ENCODE peak calls at places on chromosomes 3 and 15, in six cellular contexts. One of them, this sample, is unnamed.

GRCh38 chr15:60673918-60674558 is 195.1 kb upstream of the ICE2 start:
- DNase-seq in mesenchymal stem cell: peak
- DNase-seq in pancreas: peak
- DNase-seq in substantia nigra: no peak
- DNase-seq in aorta: peak
- DNase-seq in prostate gland: peak
- DNase-seq in this sample: no peak

GRCh38 chr3:52833202-52833601 is 1.6 kb downstream of the MUSTN1 start:
- DNase-seq in mesenchymal stem cell: no peak
- DNase-seq in pancreas: no peak
- DNase-seq in substantia nigra: no peak
- DNase-seq in aorta: no peak
- DNase-seq in prostate gland: no peak
- DNase-seq in this sample: no peak

GRCh38 chr3:188904670-188905069 is 267.1 kb upstream of the TPRG1 start:
- DNase-seq in mesenchymal stem cell: peak
- DNase-seq in pancreas: no peak
- DNase-seq in substantia nigra: no peak
- DNase-seq in aorta: peak
- DNase-seq in prostate gland: no peak
- DNase-seq in this sample: no peak

GRCh38 chr3:156787926-156788663 is 38.1 kb upstream of the LEKR1 start:
- DNase-seq in mesenchymal stem cell: peak
- DNase-seq in pancreas: no peak
- DNase-seq in substantia nigra: no peak
- DNase-seq in aorta: no peak
- DNase-seq in prostate gland: no peak
- DNase-seq in this sample: no peak

GRCh38 chr3:189673535-189673934 is 42.3 kb downstream of the TP63 start:
- DNase-seq in mesenchymal stem cell: no peak
- DNase-seq in pancreas: no peak
- DNase-seq in substantia nigra: no peak
- DNase-seq in aorta: no peak
- DNase-seq in prostate gland: no peak
- DNase-seq in this sample: no peak

GRCh38 chr3:194364652-194365434 is 4.7 kb downstream of the LRRC15 start:
- DNase-seq in mesenchymal stem cell: peak
- DNase-seq in pancreas: no peak
- DNase-seq in substantia nigra: no peak
- DNase-seq in aorta: no peak
- DNase-seq in prostate gland: no peak
- DNase-seq in this sample: no peak

GRCh38 chr3:53129344-53129743 is 891 bp downstream of the RFT1 start:
- DNase-seq in mesenchymal stem cell: no peak
- DNase-seq in pancreas: no peak
- DNase-seq in substantia nigra: no peak
- DNase-seq in aorta: no peak
- DNase-seq in prostate gland: no peak
- DNase-seq in this sample: no peak

GRCh38 chr15:28953573-28954195 is 67.9 kb downstream of the APBA2 start:
- DNase-seq in mesenchymal stem cell: no peak
- DNase-seq in pancreas: no peak
- DNase-seq in substantia nigra: no peak
- DNase-seq in aorta: peak
- DNase-seq in prostate gland: no peak
- DNase-seq in this sample: no peak

GRCh38 chr3:99645277-99646106 is 7.1 kb downstream of the COL8A1 start:
- DNase-seq in mesenchymal stem cell: peak
- DNase-seq in pancreas: no peak
- DNase-seq in substantia nigra: no peak
- DNase-seq in aorta: no peak
- DNase-seq in prostate gland: no peak
- DNase-seq in this sample: no peak

GRCh38 chr3:23882487-23882918 is 34.3 kb downstream of the NKIRAS1 start:
- DNase-seq in mesenchymal stem cell: no peak
- DNase-seq in pancreas: no peak
- DNase-seq in substantia nigra: no peak
- DNase-seq in aorta: no peak
- DNase-seq in prostate gland: no peak
- DNase-seq in this sample: no peak

GRCh38 chr3:46236294-46237054 is 5.8 kb upstream of the CCR3 start:
- DNase-seq in mesenchymal stem cell: no peak
- DNase-seq in pancreas: no peak
- DNase-seq in substantia nigra: no peak
- DNase-seq in aorta: no peak
- DNase-seq in prostate gland: no peak
- DNase-seq in this sample: no peak

GRCh38 chr15:33310481-33311311 is at the start of gene RYR3:
- DNase-seq in mesenchymal stem cell: peak
- DNase-seq in pancreas: no peak
- DNase-seq in substantia nigra: no peak
- DNase-seq in aorta: peak
- DNase-seq in prostate gland: no peak
- DNase-seq in this sample: no peak

GRCh38 chr3:174505266-174505665 is 353.9 kb upstream of the NAALADL2 start:
- DNase-seq in mesenchymal stem cell: no peak
- DNase-seq in pancreas: no peak
- DNase-seq in substantia nigra: no peak
- DNase-seq in aorta: no peak
- DNase-seq in prostate gland: no peak
- DNase-seq in this sample: no peak

GRCh38 chr3:37052860-37053259 is 59.5 kb downstream of the MLH1 start:
- DNase-seq in mesenchymal stem cell: no peak
- DNase-seq in pancreas: no peak
- DNase-seq in substantia nigra: no peak
- DNase-seq in aorta: no peak
- DNase-seq in prostate gland: peak
- DNase-seq in this sample: no peak

GRCh38 chr3:48430359-48431101 is 644 bp upstream of the PLXNB1 start:
- DNase-seq in mesenchymal stem cell: no peak
- DNase-seq in pancreas: peak
- DNase-seq in substantia nigra: no peak
- DNase-seq in aorta: no peak
- DNase-seq in prostate gland: no peak
- DNase-seq in this sample: no peak

GRCh38 chr3:49017978-49018706 is at the start of gene DALRD3:
- DNase-seq in mesenchymal stem cell: peak
- DNase-seq in pancreas: peak
- DNase-seq in substantia nigra: peak
- DNase-seq in aorta: peak
- DNase-seq in prostate gland: peak
- DNase-seq in this sample: peak

GRCh38 chr3:113560845-113561623 is 28.7 kb downstream of the SIDT1 start:
- DNase-seq in mesenchymal stem cell: peak
- DNase-seq in pancreas: no peak
- DNase-seq in substantia nigra: no peak
- DNase-seq in aorta: no peak
- DNase-seq in prostate gland: no peak
- DNase-seq in this sample: peak

GRCh38 chr3:189967254-189967865 is 153.3 kb downstream of the P3H2 start:
- DNase-seq in mesenchymal stem cell: peak
- DNase-seq in pancreas: no peak
- DNase-seq in substantia nigra: no peak
- DNase-seq in aorta: no peak
- DNase-seq in prostate gland: peak
- DNase-seq in this sample: peak

GRCh38 chr15:89975482-89976291 is 25.4 kb upstream of the ZNF710 start:
- DNase-seq in mesenchymal stem cell: no peak
- DNase-seq in pancreas: no peak
- DNase-seq in substantia nigra: no peak
- DNase-seq in aorta: no peak
- DNase-seq in prostate gland: no peak
- DNase-seq in this sample: no peak

GRCh38 chr3:189360291-189360690 is 188.5 kb downstream of the TPRG1 start:
- DNase-seq in mesenchymal stem cell: no peak
- DNase-seq in pancreas: no peak
- DNase-seq in substantia nigra: no peak
- DNase-seq in aorta: no peak
- DNase-seq in prostate gland: no peak
- DNase-seq in this sample: no peak

GRCh38 chr3:114872588-114872987 is 274.5 kb downstream of the ZBTB20 start:
- DNase-seq in mesenchymal stem cell: no peak
- DNase-seq in pancreas: no peak
- DNase-seq in substantia nigra: no peak
- DNase-seq in aorta: no peak
- DNase-seq in prostate gland: no peak
- DNase-seq in this sample: no peak

GRCh38 chr3:197236362-197236761 is 62.0 kb downstream of the DLG1 start:
- DNase-seq in mesenchymal stem cell: no peak
- DNase-seq in pancreas: no peak
- DNase-seq in substantia nigra: no peak
- DNase-seq in aorta: no peak
- DNase-seq in prostate gland: no peak
- DNase-seq in this sample: no peak

GRCh38 chr3:140898340-140899180 is 43.1 kb upstream of the SLC25A36 start:
- DNase-seq in mesenchymal stem cell: peak
- DNase-seq in pancreas: peak
- DNase-seq in substantia nigra: no peak
- DNase-seq in aorta: no peak
- DNase-seq in prostate gland: peak
- DNase-seq in this sample: no peak

DNA sequence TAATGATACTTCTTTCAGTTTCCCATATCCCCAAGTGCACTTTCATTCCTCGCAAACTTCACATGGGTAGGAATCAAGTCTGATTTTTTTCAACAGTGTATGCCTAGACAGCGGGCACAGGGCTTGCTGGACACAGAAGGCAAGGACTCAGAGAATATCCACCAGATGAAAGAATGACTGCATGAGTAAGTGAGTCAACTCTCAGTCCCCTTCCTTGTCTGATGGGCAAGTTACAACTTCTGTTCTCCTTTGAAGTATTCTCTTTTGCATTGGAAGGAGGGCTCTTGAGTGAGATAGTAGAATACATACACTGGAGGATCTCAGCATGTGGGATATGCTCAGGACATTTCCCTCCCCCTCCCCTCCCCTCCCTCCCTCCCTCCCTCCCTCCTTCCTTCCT is 3.0 kb upstream of the SQOR start:
- DNase-seq in mesenchymal stem cell: peak
- DNase-seq in pancreas: no peak
- DNase-seq in substantia nigra: no peak
- DNase-seq in aorta: no peak
- DNase-seq in prostate gland: no peak
- DNase-seq in this sample: no peak
- H3K27ac ChIP-seq in mesenchymal stem cell: peak
- H3K27ac ChIP-seq in pancreas: no peak
- H3K27ac ChIP-seq in substantia nigra: no peak
- H3K27ac ChIP-seq in aorta: no peak
- H3K27ac ChIP-seq in prostate gland: no peak
- H3K27ac ChIP-seq in this sample: no peak

GRCh38 chr3:38168988-38169363 is 3.6 kb downstream of the OXSR1 start:
- DNase-seq in mesenchymal stem cell: peak
- DNase-seq in pancreas: no peak
- DNase-seq in substantia nigra: no peak
- DNase-seq in aorta: no peak
- DNase-seq in prostate gland: no peak
- DNase-seq in this sample: no peak
- H3K27ac ChIP-seq in mesenchymal stem cell: no peak
- H3K27ac ChIP-seq in pancreas: no peak
- H3K27ac ChIP-seq in substantia nigra: no peak
- H3K27ac ChIP-seq in aorta: no peak
- H3K27ac ChIP-seq in prostate gland: no peak
- H3K27ac ChIP-seq in this sample: no peak

GRCh38 chr3:47318921-47319320 is 36.2 kb downstream of the KLHL18 start:
- DNase-seq in mesenchymal stem cell: peak
- DNase-seq in pancreas: no peak
- DNase-seq in substantia nigra: no peak
- DNase-seq in aorta: no peak
- DNase-seq in prostate gland: no peak
- DNase-seq in this sample: no peak
- H3K27ac ChIP-seq in mesenchymal stem cell: no peak
- H3K27ac ChIP-seq in pancreas: no peak
- H3K27ac ChIP-seq in substantia nigra: no peak
- H3K27ac ChIP-seq in aorta: no peak
- H3K27ac ChIP-seq in prostate gland: no peak
- H3K27ac ChIP-seq in this sample: no peak

GRCh38 chr3:123414958-123415792 is 33.7 kb downstream of the ADCY5 start:
- DNase-seq in mesenchymal stem cell: no peak
- DNase-seq in pancreas: no peak
- DNase-seq in substantia nigra: no peak
- DNase-seq in aorta: peak
- DNase-seq in prostate gland: no peak
- DNase-seq in this sample: no peak

GRCh38 chr3:123419156-123419849 is 29.6 kb downstream of the ADCY5 start:
- DNase-seq in mesenchymal stem cell: no peak
- DNase-seq in pancreas: no peak
- DNase-seq in substantia nigra: no peak
- DNase-seq in aorta: peak
- DNase-seq in prostate gland: no peak
- DNase-seq in this sample: no peak

GRCh38 chr3:123412811-123413588 is 35.9 kb downstream of the ADCY5 start:
- DNase-seq in mesenchymal stem cell: no peak
- DNase-seq in pancreas: no peak
- DNase-seq in substantia nigra: peak
- DNase-seq in aorta: peak
- DNase-seq in prostate gland: no peak
- DNase-seq in this sample: no peak

GRCh38 chr3:123416647-123417046 is 32.2 kb downstream of the ADCY5 start:
- DNase-seq in mesenchymal stem cell: no peak
- DNase-seq in pancreas: no peak
- DNase-seq in substantia nigra: no peak
- DNase-seq in aorta: no peak
- DNase-seq in prostate gland: no peak
- DNase-seq in this sample: no peak

DNA sequence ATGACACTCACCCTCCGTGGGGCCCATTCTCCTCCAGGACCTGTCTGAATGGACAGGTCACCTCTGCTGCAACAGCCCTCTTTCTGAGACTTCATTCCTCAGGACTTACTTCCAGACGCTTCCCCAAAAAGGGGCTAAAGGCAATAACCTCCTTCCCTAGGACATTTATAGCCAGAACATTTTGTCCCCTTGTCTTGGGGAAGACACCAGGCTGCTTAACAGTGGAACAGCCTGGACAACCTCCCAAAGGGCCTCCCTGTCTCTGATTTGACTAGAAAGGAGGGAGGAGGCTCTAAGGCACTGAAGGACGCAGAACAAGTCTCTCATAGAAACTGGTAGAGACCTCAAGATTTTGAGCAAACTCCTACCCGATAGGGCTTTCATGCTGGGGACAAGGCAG is 32.7 kb downstream of the ADCY5 start:
- DNase-seq in mesenchymal stem cell: no peak
- DNase-seq in pancreas: no peak
- DNase-seq in substantia nigra: no peak
- DNase-seq in aorta: peak
- DNase-seq in prostate gland: no peak
- DNase-seq in this sample: no peak
- H3K27ac ChIP-seq in mesenchymal stem cell: no peak
- H3K27ac ChIP-seq in pancreas: no peak
- H3K27ac ChIP-seq in substantia nigra: no peak
- H3K27ac ChIP-seq in aorta: no peak
- H3K27ac ChIP-seq in prostate gland: peak
- H3K27ac ChIP-seq in this sample: no peak

GRCh38 chr3:15206662-15207576 is 873 bp downstream of the CAPN7 start:
- DNase-seq in mesenchymal stem cell: peak
- DNase-seq in pancreas: peak
- DNase-seq in substantia nigra: no peak
- DNase-seq in aorta: no peak
- DNase-seq in prostate gland: peak
- DNase-seq in this sample: peak
- H3K27ac ChIP-seq in mesenchymal stem cell: no peak
- H3K27ac ChIP-seq in pancreas: peak
- H3K27ac ChIP-seq in substantia nigra: peak
- H3K27ac ChIP-seq in aorta: peak
- H3K27ac ChIP-seq in prostate gland: peak
- H3K27ac ChIP-seq in this sample: peak